ENCODE peak calls at places on chromosomes 13 and 19, in ten cellular contexts. C, O, A, K, Y, T, B, Q, N and P are unnamed samples.

GRCh38 chr19:41860419-41861097 is 503 bp downstream of the RPS19 start:
- DNase-seq in C (no peak), O (no peak), A (no peak), K (no peak), Y (peak; percentile 25), T (no peak), B (no peak), Q (no peak), N (no peak), P (no peak)

GRCh38 chr19:703651-704446 is 4.9 kb upstream of the PALM start:
- DNase-seq in C (peak; percentile 85), O (peak; percentile 63), A (peak; percentile 57), K (peak; percentile 80), Y (peak; percentile 14), T (peak; percentile 41), B (peak; percentile 73), Q (peak; percentile 98), N (no peak), P (no peak)

GRCh38 chr19:12880551-12881171 is 588 bp downstream of the DNASE2 start:
- DNase-seq in C (no peak), O (peak; percentile 50), A (peak; percentile 25), K (peak; percentile 47), Y (no peak), T (peak; percentile 5), B (no peak), Q (peak; percentile 56), N (no peak), P (no peak)

GRCh38 chr19:44988896-44989563 is 12.2 kb upstream of the RELB start:
- DNase-seq in C (peak; percentile 88), O (peak; percentile 80), A (peak; percentile 52), K (peak; percentile 75), Y (peak; percentile 72), T (peak; percentile 68), B (peak; percentile 43), Q (peak; percentile 86), N (no peak), P (no peak)

GRCh38 chr19:17405250-17406038 is at the start of gene BST2:
- DNase-seq in C (peak; percentile 94), O (peak; percentile 95), A (no peak), K (peak; percentile 52), Y (no peak), T (peak; percentile 21), B (no peak), Q (no peak), N (no peak), P (peak; percentile 33)

GRCh38 chr19:49592486-49593232 is 1.7 kb downstream of the PRR12 start:
- DNase-seq in C (peak; percentile 47), O (peak; percentile 63), A (peak; percentile 55), K (peak; percentile 53), Y (peak; percentile 14), T (no peak), B (no peak), Q (peak; percentile 32), N (no peak), P (no peak)

GRCh38 chr19:31220540-31220939 is 128.7 kb downstream of the TSHZ3 start:
- DNase-seq in C (no peak), O (no peak), A (no peak), K (no peak), Y (peak; percentile 33), T (no peak), B (no peak), Q (no peak), N (no peak), P (no peak)

GRCh38 chr19:42270346-42271044 is 1.4 kb downstream of the CIC start:
- DNase-seq in C (peak; percentile 68), O (peak; percentile 77), A (peak; percentile 57), K (no peak), Y (peak; percentile 81), T (peak; percentile 70), B (no peak), Q (no peak), N (no peak), P (peak; percentile 75)

GRCh38 chr19:1221141-1221903 is 15.7 kb downstream of the STK11 start:
- DNase-seq in C (no peak), O (no peak), A (peak; percentile 27), K (peak; percentile 72), Y (peak; percentile 65), T (no peak), B (no peak), Q (peak; percentile 65), N (no peak), P (peak; percentile 83)

GRCh38 chr13:48531416-48532145 is 1.3 kb downstream of the RCBTB2 start:
- DNase-seq in C (no peak), O (no peak), A (no peak), K (no peak), Y (no peak), T (peak; percentile 12), B (no peak), Q (no peak), N (no peak), P (no peak)

GRCh38 chr19:45798995-45799517 is 6.4 kb upstream of the DMWD start:
- DNase-seq in C (peak; percentile 84), O (peak; percentile 77), A (peak; percentile 65), K (peak; percentile 78), Y (peak; percentile 79), T (peak; percentile 72), B (peak; percentile 45), Q (peak; percentile 75), N (peak; percentile 54), P (no peak)

GRCh38 chr13:33284016-33284415 is 1.5 kb downstream of the STARD13 start:
- DNase-seq in C (no peak), O (no peak), A (no peak), K (no peak), Y (peak; percentile 64), T (peak; percentile 27), B (no peak), Q (no peak), N (no peak), P (no peak)

GRCh38 chr13:24911135-24911524 is 147.2 kb downstream of the RNF17 start:
- DNase-seq in C (no peak), O (peak; percentile 64), A (peak; percentile 91), K (no peak), Y (peak; percentile 72), T (peak; percentile 55), B (no peak), Q (no peak), N (no peak), P (no peak)

GRCh38 chr13:44312898-44313551 is 60.6 kb upstream of the SERP2 start:
- DNase-seq in C (no peak), O (peak; percentile 94), A (peak; percentile 91), K (no peak), Y (peak; percentile 99), T (peak; percentile 82), B (no peak), Q (no peak), N (peak; percentile 76), P (peak; percentile 52)

GRCh38 chr13:95156208-95156607 is 145.0 kb downstream of the ABCC4 start:
- DNase-seq in C (no peak), O (peak; percentile 29), A (peak; percentile 56), K (no peak), Y (peak; percentile 46), T (peak; percentile 36), B (no peak), Q (no peak), N (no peak), P (no peak)
- TF ChIP-seq CTCF in C (peak; percentile 9), O (peak; percentile 62), A (peak; percentile 75), K (peak; percentile 60), Y (peak; percentile 39), T (peak; percentile 54), B (no peak), Q (no peak), N (peak; percentile 24), P (no peak)

GRCh38 chr19:24033962-24034342 is 53.0 kb upstream of the ZNF254 start:
- DNase-seq in C (peak; percentile 59), O (peak; percentile 62), A (peak; percentile 53), K (peak; percentile 73), Y (peak; percentile 72), T (peak; percentile 70), B (peak; percentile 43), Q (no peak), N (peak; percentile 9), P (no peak)
- TF ChIP-seq CTCF in C (no peak), O (no peak), A (no peak), K (no peak), Y (no peak), T (no peak), B (no peak), Q (no peak), N (no peak), P (no peak)

DNA sequence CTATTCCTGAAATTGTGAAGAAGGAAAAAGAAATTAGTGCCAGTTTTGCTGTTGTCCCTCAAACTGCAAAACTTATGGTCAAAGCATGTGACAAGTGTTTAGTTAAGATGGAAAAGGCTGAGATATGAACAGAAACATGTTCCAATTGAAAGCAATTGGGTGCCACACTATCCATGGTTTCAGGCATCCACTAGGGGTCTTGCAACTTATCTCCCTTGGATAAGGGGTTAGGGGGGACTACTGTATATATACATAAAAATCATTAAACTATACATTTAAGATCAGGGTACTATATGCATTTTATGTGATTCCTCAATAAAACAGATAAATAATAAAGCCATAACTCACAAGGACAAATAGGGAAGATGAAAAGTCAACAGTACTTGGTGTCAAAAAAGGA is 8.3 kb downstream of the SPART start:
- DNase-seq in C (no peak), O (no peak), A (no peak), K (no peak), Y (no peak), T (no peak), B (no peak), Q (no peak), N (no peak), P (no peak)
- TF ChIP-seq CTCF in C (no peak), O (no peak), A (no peak), K (no peak), Y (no peak), T (no peak), B (no peak), Q (no peak), N (no peak), P (no peak)

DNA sequence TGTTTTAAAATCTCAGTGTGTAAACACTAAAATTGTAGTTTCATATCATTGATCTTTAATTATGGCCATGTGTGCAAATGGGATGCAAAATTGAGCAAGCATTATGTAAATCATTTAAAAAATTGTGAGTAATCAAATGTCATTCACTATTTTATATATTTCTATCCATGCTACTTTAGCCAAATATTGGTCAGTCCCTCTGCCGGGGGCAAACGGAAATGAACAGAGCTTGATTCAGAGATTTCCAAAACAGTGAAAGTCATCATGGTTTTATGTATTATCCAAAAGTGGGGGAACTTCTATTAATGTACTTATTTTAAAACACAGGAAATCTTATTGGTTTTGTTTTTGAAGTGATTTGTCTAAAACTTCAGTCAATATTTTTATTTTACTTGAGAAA is 219.1 kb downstream of the IRS2 start:
- DNase-seq in C (no peak), O (no peak), A (peak; percentile 33), K (no peak), Y (peak; percentile 27), T (no peak), B (no peak), Q (no peak), N (no peak), P (no peak)
- TF ChIP-seq CTCF in C (no peak), O (no peak), A (peak; percentile 50), K (no peak), Y (peak; percentile 42), T (peak; percentile 34), B (no peak), Q (no peak), N (no peak), P (no peak)

GRCh38 chr19:7294571-7295212 is 478 bp upstream of the INSR start:
- DNase-seq in C (peak; percentile 81), O (peak; percentile 54), A (peak; percentile 48), K (peak; percentile 88), Y (peak; percentile 32), T (no peak), B (no peak), Q (peak; percentile 53), N (no peak), P (no peak)
- TF ChIP-seq CTCF in C (peak; percentile 54), O (peak; percentile 10), A (peak; percentile 57), K (peak; percentile 52), Y (no peak), T (no peak), B (no peak), Q (no peak), N (peak; percentile 19), P (peak; percentile 64)